ENCODE peak calls at places on chromosomes 5 and 9, in ten cellular contexts. D, F, N, Q, I, E, Z, P, G and X are unnamed samples.

GRCh38 chr5:91219141-91219802 is 163.8 kb downstream of the ARRDC3 start:
- DNase-seq in P (peak; percentile 94), Q (peak; percentile 85), I (no peak), F (no peak), G (no peak), N (no peak), E (no peak), D (peak; percentile 77), Z (peak; percentile 64), X (no peak)

GRCh38 chr5:74641778-74642542 is 1.4 kb upstream of the ENC1 start:
- DNase-seq in F (peak; percentile 22), Z (peak; percentile 51), Q (peak; percentile 87), I (no peak), D (peak; percentile 59), G (peak; percentile 83), N (no peak), P (peak; percentile 90), E (peak; percentile 44), X (no peak)

GRCh38 chr5:178069909-178070308 is 43.4 kb upstream of the N4BP3 start:
- DNase-seq in E (no peak), I (no peak), N (no peak), F (no peak), G (peak; percentile 41), Z (no peak), P (peak; percentile 36), D (no peak), Q (peak; percentile 26), X (no peak)

GRCh38 chr5:180806351-180807011 is 3.9 kb upstream of the MGAT1 start:
- DNase-seq in D (no peak), G (no peak), Q (no peak), E (no peak), F (no peak), N (no peak), I (no peak), Z (no peak), P (no peak), X (peak; percentile 64)

GRCh38 chr9:93576296-93577044 is at the start of gene PHF2:
- DNase-seq in G (no peak), P (peak; percentile 33), Q (no peak), N (no peak), I (peak; percentile 24), Z (no peak), E (no peak), F (peak; percentile 43), D (no peak), X (no peak)

GRCh38 chr9:137760426-137760825 is 117.2 kb upstream of the CACNA1B start:
- DNase-seq in P (no peak), N (no peak), F (no peak), G (no peak), Q (peak; percentile 13), E (no peak), I (no peak), Z (no peak), D (no peak), X (no peak)

GRCh38 chr9:87786423-87786822 is 60.5 kb downstream of the CTSL start:
- DNase-seq in D (no peak), Z (no peak), F (no peak), N (no peak), E (no peak), G (no peak), Q (no peak), P (no peak), I (no peak), X (no peak)

GRCh38 chr9:133813749-133814585 is 75.8 kb upstream of the SARDH start:
- DNase-seq in Q (peak; percentile 26), G (no peak), F (peak; percentile 73), D (no peak), I (no peak), Z (peak; percentile 41), P (peak; percentile 53), N (no peak), E (no peak), X (no peak)

GRCh38 chr5:95350631-95351030 is 40.5 kb upstream of the FAM81B start:
- DNase-seq in F (no peak), I (no peak), D (no peak), P (no peak), E (no peak), Z (no peak), G (no peak), N (no peak), Q (no peak), X (no peak)

GRCh38 chr5:91123896-91124295 is 259.2 kb downstream of the ARRDC3 start:
- DNase-seq in F (no peak), Z (no peak), D (no peak), G (no peak), Q (no peak), E (no peak), P (no peak), I (no peak), N (no peak), X (no peak)

GRCh38 chr5:55467862-55468551 is 66.8 kb downstream of the PLPP1 start:
- DNase-seq in G (peak; percentile 59), F (no peak), D (no peak), N (no peak), P (no peak), Z (no peak), Q (no peak), I (no peak), E (no peak), X (no peak)

GRCh38 chr5:169906745-169907649 is 73.3 kb downstream of the INSYN2B start:
- DNase-seq in N (peak; percentile 18), Z (no peak), P (no peak), Q (peak; percentile 22), F (no peak), I (no peak), E (no peak), G (no peak), D (no peak), X (no peak)

DNA sequence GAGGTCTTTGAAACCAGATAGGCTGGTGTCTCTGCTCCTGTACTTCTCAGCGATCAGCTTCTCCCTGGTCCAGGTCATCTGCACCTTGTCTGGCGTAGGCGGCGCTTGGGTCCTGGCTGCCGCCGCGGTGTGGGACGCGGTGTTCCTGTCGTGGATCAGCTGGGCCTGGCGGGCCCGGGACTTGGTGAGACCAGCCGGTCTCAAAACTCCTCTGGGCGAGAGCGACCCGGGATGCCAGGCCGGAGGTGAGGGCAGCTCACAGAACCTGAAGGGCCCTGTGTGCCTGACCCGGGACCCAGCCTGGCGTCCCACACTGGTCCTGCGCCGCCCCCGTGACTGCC is 48.9 kb downstream of the NKD2 start:
- DNase-seq in E (no peak), P (no peak), Q (no peak), I (no peak), Z (no peak), G (no peak), N (no peak), F (no peak), D (no peak), X (no peak)
- H3K9me3 ChIP-seq in E (peaks cover 3% of the 10 kb centered on the region), P (no peaks in the 10 kb centered on the region), Q (no peaks in the 10 kb centered on the region), I (no peaks in the 10 kb centered on the region), Z (no peaks in the 10 kb centered on the region), G (no peaks in the 10 kb centered on the region), N (no peaks in the 10 kb centered on the region), F (no peaks in the 10 kb centered on the region), D (no peaks in the 10 kb centered on the region), X (no peaks in the 10 kb centered on the region)

GRCh38 chr5:113233606-113234005 is 201.2 kb downstream of the TSSK1B start:
- DNase-seq in F (no peak), I (no peak), N (no peak), E (no peak), G (no peak), Z (no peak), P (no peak), D (no peak), Q (peak; percentile 71), X (no peak)
- H3K4me1 ChIP-seq in F (no peaks in the 10 kb centered on the region), I (no peaks in the 10 kb centered on the region), N (no peaks in the 10 kb centered on the region), E (no peaks in the 10 kb centered on the region), G (peaks cover 15% of the 10 kb centered on the region), Z (peaks cover 42% of the 10 kb centered on the region), P (peaks cover 34% of the 10 kb centered on the region), D (peaks cover 3% of the 10 kb centered on the region), Q (peaks cover 9% of the 10 kb centered on the region), X (peaks cover 4% of the 10 kb centered on the region)

DNA sequence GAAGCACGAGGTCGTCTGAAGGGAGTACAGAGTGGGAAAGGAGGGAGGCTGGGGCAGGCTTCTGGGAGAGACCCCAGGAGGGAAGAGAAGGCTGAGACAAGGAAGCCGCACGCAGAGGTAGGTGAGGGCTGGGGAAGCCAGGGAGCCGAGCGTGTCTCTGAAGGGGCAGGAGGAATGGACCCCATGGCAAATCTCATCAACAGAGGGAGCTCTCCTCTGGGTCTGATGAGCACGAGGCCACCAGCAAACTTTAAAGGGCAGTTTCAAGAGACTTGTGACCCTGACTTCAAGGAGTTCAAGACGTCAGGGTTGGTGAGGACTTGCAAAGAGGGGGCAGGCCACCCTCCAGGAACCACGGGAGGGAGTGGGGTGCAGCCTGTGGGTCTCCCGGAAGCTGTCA is 326.2 kb upstream of the IRX2 start:
- DNase-seq in E (no peak), N (no peak), P (no peak), G (no peak), F (no peak), I (no peak), D (no peak), Q (no peak), Z (no peak), X (no peak)
- H3K9me3 ChIP-seq in E (no peaks in the 10 kb centered on the region), N (no peaks in the 10 kb centered on the region), P (no peaks in the 10 kb centered on the region), G (peaks cover 10% of the 10 kb centered on the region), F (no peaks in the 10 kb centered on the region), I (no peaks in the 10 kb centered on the region), D (no peaks in the 10 kb centered on the region), Q (peaks cover 44% of the 10 kb centered on the region), Z (peaks cover 16% of the 10 kb centered on the region), X (no peaks in the 10 kb centered on the region)

GRCh38 chr9:109629615-109630014 is 131.5 kb upstream of the PTPN3 start:
- DNase-seq in Z (no peak), F (no peak), D (no peak), N (no peak), E (no peak), I (no peak), Q (no peak), G (no peak), P (no peak), X (no peak)

GRCh38 chr9:109624143-109624542 is 126.0 kb upstream of the PTPN3 start:
- DNase-seq in F (no peak), Q (no peak), D (no peak), Z (no peak), E (no peak), P (no peak), G (no peak), N (no peak), I (no peak), X (no peak)

GRCh38 chr9:109632817-109633216 is 134.7 kb upstream of the PTPN3 start:
- DNase-seq in G (no peak), Q (no peak), E (no peak), F (no peak), Z (no peak), N (no peak), I (no peak), D (no peak), P (no peak), X (no peak)

GRCh38 chr9:109624901-109625300 is 126.8 kb upstream of the PTPN3 start:
- DNase-seq in E (no peak), N (no peak), G (no peak), I (no peak), Q (no peak), P (no peak), Z (no peak), F (no peak), D (no peak), X (no peak)

DNA sequence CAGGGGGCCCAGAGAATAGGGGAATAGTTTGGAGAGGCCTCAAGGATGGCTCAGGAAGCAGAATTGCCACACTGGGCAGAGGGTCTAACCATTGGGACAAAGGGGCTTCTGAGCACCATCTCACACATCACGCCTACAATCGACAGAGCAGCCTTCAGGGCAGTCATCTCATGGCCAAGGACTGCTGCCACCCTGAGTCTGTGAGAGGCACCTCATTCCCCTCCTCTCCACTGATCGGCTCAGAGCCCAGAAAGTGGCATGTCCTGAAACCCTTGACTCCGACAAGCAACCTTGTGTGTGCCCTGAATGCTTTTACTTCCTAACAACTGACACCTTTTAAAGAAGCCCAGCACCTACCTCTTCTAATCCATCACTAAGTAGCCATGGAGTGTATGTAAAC is 128.9 kb upstream of the PTPN3 start:
- DNase-seq in Z (no peak), E (no peak), P (no peak), D (no peak), G (no peak), F (no peak), Q (no peak), N (no peak), I (no peak), X (no peak)
- H3K4me1 ChIP-seq in Z (peaks cover 4% of the 10 kb centered on the region), E (no peaks in the 10 kb centered on the region), P (peaks cover 9% of the 10 kb centered on the region), D (no peaks in the 10 kb centered on the region), G (no peaks in the 10 kb centered on the region), F (no peaks in the 10 kb centered on the region), Q (no peaks in the 10 kb centered on the region), N (no peaks in the 10 kb centered on the region), I (no peaks in the 10 kb centered on the region), X (no peaks in the 10 kb centered on the region)